ENCODE peak calls at places on chromosomes 2 and 18, in eight cellular contexts. N is T-helper 17 cell; O is activated T-helper 17 cell treated with anti-CD3 and anti-CD28 coated beads, Interleukin-2, amount 50 U/mL, for 72 hours; D is lower lobe of right lung; Z is right lobe of liver; A is foreskin keratinocyte; U is effector memory CD8-positive, alpha-beta T cell; S is Panc1. P is an unnamed sample.

GRCh38 chr2:19456695-19457094 is 98.3 kb upstream of the OSR1 start:
- ATAC-seq in N (no peak), O (no peak), D (no peak), Z (no peak), A (no peak), U (no peak), S (no peak), P (no peak)

GRCh38 chr2:16729335-16729734 is 63.7 kb upstream of the CYRIA start:
- ATAC-seq in N (no peak), O (peak; percentile 47), D (no peak), Z (no peak), A (no peak), U (no peak), S (no peak), P (no peak)

GRCh38 chr18:74331404-74331803 is 15.8 kb downstream of the C18orf63 start:
- ATAC-seq in N (no peak), O (no peak), D (no peak), Z (peak; percentile 100), A (peak; percentile 66), U (peak; percentile 37), S (peak; percentile 88), P (no peak)

GRCh38 chr2:28601612-28602011 is 105.8 kb downstream of the PLB1 start:
- ATAC-seq in N (no peak), O (no peak), D (peak; percentile 60), Z (peak; percentile 41), A (no peak), U (no peak), S (no peak), P (no peak)

GRCh38 chr2:69297216-69297615 is 89.8 kb downstream of the GFPT1 start:
- ATAC-seq in N (no peak), O (no peak), D (no peak), Z (no peak), A (no peak), U (no peak), S (no peak), P (no peak)

GRCh38 chr2:16870677-16871076 is 205.0 kb upstream of the CYRIA start:
- ATAC-seq in N (no peak), O (no peak), D (no peak), Z (no peak), A (peak; percentile 18), U (no peak), S (no peak), P (no peak)

GRCh38 chr2:68431316-68431972 is 35.6 kb downstream of the FBXO48 start:
- ATAC-seq in N (no peak), O (no peak), D (no peak), Z (peak; percentile 63), A (no peak), U (no peak), S (no peak), P (no peak)

GRCh38 chr2:28360066-28360741 is 32.5 kb upstream of the FOSL2 start:
- ATAC-seq in N (no peak), O (no peak), D (no peak), Z (no peak), A (no peak), U (no peak), S (no peak), P (no peak)

GRCh38 chr2:1136071-1136470 is 185.4 kb downstream of the SNTG2 start:
- ATAC-seq in N (no peak), O (no peak), D (no peak), Z (no peak), A (no peak), U (no peak), S (no peak), P (peak; percentile 22)

GRCh38 chr2:9980520-9980919 is 29.0 kb downstream of the GRHL1 start:
- ATAC-seq in N (no peak), O (no peak), D (no peak), Z (no peak), A (no peak), U (no peak), S (no peak), P (no peak)

GRCh38 chr2:168574856-168575630 is 119.0 kb downstream of the CERS6 start:
- ATAC-seq in N (no peak), O (peak; percentile 26), D (no peak), Z (no peak), A (no peak), U (no peak), S (no peak), P (no peak)

GRCh38 chr2:98737848-98738247 is 6.9 kb upstream of the MGAT4A start:
- ATAC-seq in N (no peak), O (no peak), D (no peak), Z (no peak), A (no peak), U (no peak), S (no peak), P (no peak)

GRCh38 chr2:196162586-196163180 is 8.7 kb downstream of the STK17B start:
- ATAC-seq in N (no peak), O (peak; percentile 25), D (no peak), Z (no peak), A (no peak), U (no peak), S (no peak), P (no peak)

GRCh38 chr2:43221660-43222471 is 4.5 kb downstream of the ZFP36L2 start:
- ATAC-seq in N (no peak), O (no peak), D (no peak), Z (peak; percentile 9), A (peak; percentile 46), U (no peak), S (peak; percentile 40), P (peak; percentile 5)

GRCh38 chr2:128177315-128177714 is 86.3 kb downstream of the UGGT1 start:
- ATAC-seq in N (no peak), O (no peak), D (no peak), Z (no peak), A (no peak), U (no peak), S (no peak), P (no peak)

GRCh38 chr2:127576433-127577207 is 41.1 kb downstream of the MYO7B start:
- ATAC-seq in N (no peak), O (no peak), D (peak; percentile 58), Z (peak; percentile 62), A (peak; percentile 90), U (no peak), S (peak; percentile 55), P (peak; percentile 49)

P was measured in esophagus mucosa.